ENCODE peak calls at places on chromosomes 1 and 21, in nine cellular contexts. V is MM.1S, J is endodermal cell, K is IMR-90, H is HCT116, U is SK-N-SH, Q is kidney, N is PC-3, Z is H9. I is an unnamed sample.

GRCh38 chr1:7608628-7609295 is 162.3 kb upstream of the VAMP3 start:
- DNase-seq in V (no peak), Q (peak; percentile 48), Z (peak; percentile 92), K (peak; percentile 5), H (no peak), N (no peak), U (no peak), J (peak; percentile 98), I (no peak)

GRCh38 chr21:45991606-45992301 is 10.2 kb downstream of the COL6A1 start:
- DNase-seq in J (peak; percentile 29), U (no peak), Q (peak; percentile 71), V (no peak), N (no peak), H (no peak), K (no peak), Z (no peak), I (no peak)

GRCh38 chr1:16720403-16721223 is 19.7 kb upstream of the RNU1-4 start:
- DNase-seq in Z (peak; percentile 20), Q (peak; percentile 93), V (no peak), U (peak; percentile 25), K (no peak), J (peak; percentile 44), N (no peak), H (no peak), I (peak; percentile 0)

GRCh38 chr1:38991638-38992449 is 768 bp downstream of the AKIRIN1 start:
- DNase-seq in Z (peak; percentile 44), J (peak; percentile 76), V (no peak), Q (peak; percentile 91), H (no peak), N (peak; percentile 45), U (peak; percentile 77), K (no peak), I (peak; percentile 16)

GRCh38 chr1:58293388-58293787 is 253.1 kb downstream of the OMA1 start:
- DNase-seq in Z (no peak), J (no peak), Q (no peak), U (no peak), K (no peak), H (no peak), N (no peak), V (no peak), I (no peak)

GRCh38 chr1:67652800-67653199 is 32.2 kb upstream of the GADD45A start:
- DNase-seq in N (peak; percentile 80), J (no peak), Q (no peak), H (no peak), Z (no peak), V (peak; percentile 89), U (no peak), K (peak; percentile 91), I (peak; percentile 77)

GRCh38 chr1:84301759-84302380 is 362 bp downstream of the SAMD13 start:
- DNase-seq in N (no peak), J (no peak), V (no peak), H (no peak), U (no peak), Z (no peak), Q (no peak), K (no peak), I (no peak)

GRCh38 chr1:28519946-28520725 is 14.3 kb downstream of the RCC1 start:
- DNase-seq in U (no peak), Q (no peak), H (no peak), V (no peak), N (no peak), K (no peak), Z (no peak), J (no peak), I (no peak)

GRCh38 chr1:61506231-61506630 is 218.7 kb downstream of the TM2D1 start:
- DNase-seq in V (no peak), H (no peak), K (no peak), Z (no peak), J (no peak), U (no peak), Q (no peak), N (no peak), I (no peak)

GRCh38 chr1:150072959-150073358 is 5.4 kb downstream of the VPS45 start:
- DNase-seq in Q (no peak), Z (no peak), V (peak; percentile 63), H (peak; percentile 12), U (peak; percentile 26), K (peak; percentile 55), N (peak; percentile 51), J (no peak), I (no peak)

GRCh38 chr1:244968431-244968830 is 104.1 kb upstream of the HNRNPU start:
- DNase-seq in K (no peak), N (no peak), J (peak; percentile 71), Z (peak; percentile 60), H (no peak), V (no peak), Q (peak; percentile 70), U (no peak), I (no peak)

DNA sequence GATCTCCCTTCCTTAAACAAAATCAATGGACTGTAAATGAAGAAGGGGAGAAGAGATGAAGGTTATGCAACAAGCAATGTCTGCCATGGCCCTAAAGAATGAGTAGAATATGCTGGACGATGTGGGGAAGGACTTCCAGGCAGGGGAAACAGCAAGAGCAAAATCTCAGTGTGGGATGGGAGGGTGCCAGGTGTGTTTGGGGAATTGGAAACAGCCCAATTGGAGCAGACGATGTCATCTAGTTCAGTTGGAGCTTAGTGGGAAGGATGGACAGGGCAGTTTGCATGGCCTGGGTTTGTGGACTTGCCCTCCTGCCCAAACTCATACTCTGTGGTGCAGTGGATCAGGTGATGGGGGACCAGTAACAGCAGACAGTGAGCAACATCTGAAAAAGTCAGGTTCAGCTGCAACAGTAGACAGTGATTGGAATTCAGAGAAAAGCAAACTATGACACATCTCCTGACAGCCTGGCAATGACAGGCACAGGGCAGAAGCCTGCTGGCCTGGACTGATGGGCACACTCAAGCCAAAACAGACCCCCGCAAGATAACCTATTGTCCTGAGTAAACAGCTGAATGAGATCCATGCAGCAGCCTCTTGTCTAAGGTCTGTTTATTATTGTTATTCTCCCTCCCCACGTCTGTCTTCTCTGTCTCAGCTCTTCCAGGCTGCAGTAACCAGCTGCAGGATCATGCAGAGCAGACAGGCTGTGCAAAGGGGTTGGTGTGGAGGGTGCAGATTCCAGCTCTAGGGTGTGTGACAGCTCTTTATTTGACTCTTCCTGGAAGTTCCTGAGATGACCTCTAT is 50.5 kb upstream of the PRELP start:
- DNase-seq in K (peak; percentile 53), V (no peak), H (no peak), U (peak; percentile 33), N (peak; percentile 40), Z (no peak), J (no peak), Q (no peak), I (no peak)
- H3K9ac ChIP-seq in K (no peak overlapping the region), V (no peak overlapping the region), H (no peak overlapping the region), U (no peak overlapping the region), N (no peak overlapping the region), Z (no peak overlapping the region), J (no peak overlapping the region), Q (no peak overlapping the region), I (no peak overlapping the region)

GRCh38 chr1:100034465-100034864 is 64.7 kb downstream of the SLC35A3 start:
- DNase-seq in V (peak; percentile 25), U (peak; percentile 68), H (no peak), N (peak; percentile 43), J (no peak), Q (no peak), K (peak; percentile 38), Z (no peak), I (no peak)
- TF ChIP-seq CTCF in V (peak; percentile 24), U (peak; percentile 57), H (peak; percentile 39), N (peak; percentile 72), J (peak; percentile 70), Q (peak; percentile 5), K (peak; percentile 53), Z (peak; percentile 56), I (no peak)

DNA sequence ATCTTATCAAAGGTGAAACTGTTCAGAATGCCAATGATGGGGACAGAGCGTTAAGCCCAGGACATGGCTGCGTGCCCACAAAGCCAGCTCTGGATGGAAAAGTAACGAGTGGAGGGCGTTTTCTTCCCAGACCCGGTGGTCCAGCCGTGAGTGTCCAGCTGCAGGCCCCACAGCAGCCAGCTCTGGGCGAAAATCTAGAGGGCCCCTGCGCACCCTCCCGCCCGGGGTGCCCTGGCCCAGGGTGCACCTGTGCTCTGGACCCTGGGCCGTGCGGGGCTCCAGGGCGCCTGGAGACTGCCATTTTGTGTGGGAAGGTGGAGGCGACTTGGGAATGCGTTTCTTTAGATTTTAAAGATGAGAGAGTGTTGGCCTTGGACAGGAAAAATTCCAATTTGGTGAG is 58.8 kb downstream of the SKI start:
- DNase-seq in J (no peak), N (no peak), K (no peak), V (no peak), Z (no peak), H (no peak), Q (no peak), U (no peak), I (no peak)
- H3K4me1 ChIP-seq in J (no peaks in the 10 kb centered on the region), N (no peaks in the 10 kb centered on the region), K (peaks cover 32% of the 10 kb centered on the region), V (peaks cover 15% of the 10 kb centered on the region), Z (no peaks in the 10 kb centered on the region), H (no peaks in the 10 kb centered on the region), Q (peaks cover 20% of the 10 kb centered on the region), U (no peaks in the 10 kb centered on the region), I (peaks cover 28% of the 10 kb centered on the region)

DNA sequence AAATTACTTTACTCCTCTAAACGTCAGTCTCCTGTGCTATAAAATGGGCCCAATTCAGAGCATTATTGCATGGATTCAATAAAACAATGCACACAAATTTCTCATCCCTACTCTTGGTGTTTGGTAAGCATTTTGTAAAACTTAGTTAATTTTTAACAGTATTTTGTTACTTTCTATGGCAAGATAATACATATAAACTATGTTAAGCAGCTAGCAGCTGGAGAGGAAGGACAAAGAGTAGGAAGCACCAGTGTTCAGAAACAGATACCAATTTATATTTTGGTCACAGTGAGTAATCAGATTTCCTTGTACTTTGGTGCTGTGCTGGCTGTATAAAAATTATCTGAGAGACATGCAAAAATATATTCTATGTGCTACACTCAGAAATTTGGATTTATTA is 100.2 kb upstream of the C1orf87 start:
- DNase-seq in Z (no peak), K (no peak), U (no peak), J (no peak), H (no peak), N (no peak), V (no peak), Q (no peak), I (no peak)
- H3K9ac ChIP-seq in Z (no peak overlapping the region), K (no peak overlapping the region), U (no peak overlapping the region), J (no peak overlapping the region), H (no peak overlapping the region), N (no peak overlapping the region), V (no peak overlapping the region), Q (no peak overlapping the region), I (no peak overlapping the region)

I was measured in astrocyte.